ENCODE peak calls at places on chromosomes 7 and 10, in seven cellular contexts. One of them, this sample, is unnamed.

GRCh38 chr10:43809211-43809930 is 160.7 kb upstream of the ZNF32 start:
- DNase-seq in heart right ventricle: no peak
- DNase-seq in left lung: no peak
- DNase-seq in nephron progenitor cell: peak
- DNase-seq in fibroblast of pulmonary artery: peak
- DNase-seq in uterus: no peak
- DNase-seq in IMR-90: peak
- DNase-seq in this sample: no peak

GRCh38 chr7:55018361-55019328 is at the start of gene EGFR:
- DNase-seq in heart right ventricle: peak
- DNase-seq in left lung: peak
- DNase-seq in nephron progenitor cell: peak
- DNase-seq in fibroblast of pulmonary artery: peak
- DNase-seq in uterus: peak
- DNase-seq in IMR-90: peak
- DNase-seq in this sample: peak

GRCh38 chr7:8035647-8036518 is 67.3 kb downstream of the GLCCI1 start:
- DNase-seq in heart right ventricle: no peak
- DNase-seq in left lung: no peak
- DNase-seq in nephron progenitor cell: no peak
- DNase-seq in fibroblast of pulmonary artery: peak
- DNase-seq in uterus: no peak
- DNase-seq in IMR-90: peak
- DNase-seq in this sample: no peak

GRCh38 chr7:139183878-139184338 is 47.1 kb upstream of the UBN2 start:
- DNase-seq in heart right ventricle: no peak
- DNase-seq in left lung: no peak
- DNase-seq in nephron progenitor cell: no peak
- DNase-seq in fibroblast of pulmonary artery: no peak
- DNase-seq in uterus: no peak
- DNase-seq in IMR-90: no peak
- DNase-seq in this sample: no peak

GRCh38 chr7:131210618-131211017 is 117.1 kb upstream of the MKLN1 start:
- DNase-seq in heart right ventricle: no peak
- DNase-seq in left lung: no peak
- DNase-seq in nephron progenitor cell: no peak
- DNase-seq in fibroblast of pulmonary artery: no peak
- DNase-seq in uterus: no peak
- DNase-seq in IMR-90: no peak
- DNase-seq in this sample: no peak

GRCh38 chr7:16719699-16720098 is 33.9 kb upstream of the TSPAN13 start:
- DNase-seq in heart right ventricle: no peak
- DNase-seq in left lung: no peak
- DNase-seq in nephron progenitor cell: no peak
- DNase-seq in fibroblast of pulmonary artery: peak
- DNase-seq in uterus: no peak
- DNase-seq in IMR-90: peak
- DNase-seq in this sample: no peak

GRCh38 chr7:149209518-149210269 is 14.3 kb downstream of the ZNF282 start:
- DNase-seq in heart right ventricle: no peak
- DNase-seq in left lung: no peak
- DNase-seq in nephron progenitor cell: peak
- DNase-seq in fibroblast of pulmonary artery: peak
- DNase-seq in uterus: no peak
- DNase-seq in IMR-90: peak
- DNase-seq in this sample: peak

GRCh38 chr10:105075031-105075430 is 433.9 kb downstream of the SORCS3 start:
- DNase-seq in heart right ventricle: no peak
- DNase-seq in left lung: no peak
- DNase-seq in nephron progenitor cell: no peak
- DNase-seq in fibroblast of pulmonary artery: no peak
- DNase-seq in uterus: no peak
- DNase-seq in IMR-90: no peak
- DNase-seq in this sample: no peak

GRCh38 chr10:21260060-21260792 is 265.3 kb downstream of the SKIDA1 start:
- DNase-seq in heart right ventricle: no peak
- DNase-seq in left lung: no peak
- DNase-seq in nephron progenitor cell: no peak
- DNase-seq in fibroblast of pulmonary artery: peak
- DNase-seq in uterus: peak
- DNase-seq in IMR-90: no peak
- DNase-seq in this sample: no peak

GRCh38 chr10:4280481-4281206 is 495.6 kb upstream of the KLF6 start:
- DNase-seq in heart right ventricle: no peak
- DNase-seq in left lung: no peak
- DNase-seq in nephron progenitor cell: no peak
- DNase-seq in fibroblast of pulmonary artery: peak
- DNase-seq in uterus: no peak
- DNase-seq in IMR-90: peak
- DNase-seq in this sample: no peak

GRCh38 chr7:30240401-30240800 is 44.0 kb upstream of the ZNRF2 start:
- DNase-seq in heart right ventricle: no peak
- DNase-seq in left lung: no peak
- DNase-seq in nephron progenitor cell: no peak
- DNase-seq in fibroblast of pulmonary artery: no peak
- DNase-seq in uterus: no peak
- DNase-seq in IMR-90: no peak
- DNase-seq in this sample: no peak

GRCh38 chr7:12403287-12404181 is at the start of gene VWDE:
- DNase-seq in heart right ventricle: no peak
- DNase-seq in left lung: peak
- DNase-seq in nephron progenitor cell: peak
- DNase-seq in fibroblast of pulmonary artery: peak
- DNase-seq in uterus: no peak
- DNase-seq in IMR-90: no peak
- DNase-seq in this sample: no peak

GRCh38 chr7:55971045-55971444 is 6.7 kb downstream of the NIPSNAP2 start:
- DNase-seq in heart right ventricle: peak
- DNase-seq in left lung: no peak
- DNase-seq in nephron progenitor cell: no peak
- DNase-seq in fibroblast of pulmonary artery: no peak
- DNase-seq in uterus: no peak
- DNase-seq in IMR-90: no peak
- DNase-seq in this sample: no peak

GRCh38 chr10:22479419-22479818 is 134.1 kb downstream of the SPAG6 start:
- DNase-seq in heart right ventricle: no peak
- DNase-seq in left lung: no peak
- DNase-seq in nephron progenitor cell: no peak
- DNase-seq in fibroblast of pulmonary artery: no peak
- DNase-seq in uterus: no peak
- DNase-seq in IMR-90: no peak
- DNase-seq in this sample: no peak

GRCh38 chr10:30282226-30282625 is 66.9 kb downstream of the MTPAP start:
- DNase-seq in heart right ventricle: no peak
- DNase-seq in left lung: no peak
- DNase-seq in nephron progenitor cell: no peak
- DNase-seq in fibroblast of pulmonary artery: peak
- DNase-seq in uterus: no peak
- DNase-seq in IMR-90: no peak
- DNase-seq in this sample: no peak

GRCh38 chr7:21902240-21902639 is 43.5 kb downstream of the CDCA7L start:
- DNase-seq in heart right ventricle: no peak
- DNase-seq in left lung: no peak
- DNase-seq in nephron progenitor cell: no peak
- DNase-seq in fibroblast of pulmonary artery: peak
- DNase-seq in uterus: no peak
- DNase-seq in IMR-90: peak
- DNase-seq in this sample: no peak

GRCh38 chr7:28497026-28497425 is 84.7 kb downstream of the CREB5 start:
- DNase-seq in heart right ventricle: no peak
- DNase-seq in left lung: no peak
- DNase-seq in nephron progenitor cell: no peak
- DNase-seq in fibroblast of pulmonary artery: no peak
- DNase-seq in uterus: no peak
- DNase-seq in IMR-90: no peak
- DNase-seq in this sample: no peak

GRCh38 chr7:133275441-133276105 is 22.7 kb downstream of the EXOC4 start:
- DNase-seq in heart right ventricle: no peak
- DNase-seq in left lung: no peak
- DNase-seq in nephron progenitor cell: no peak
- DNase-seq in fibroblast of pulmonary artery: peak
- DNase-seq in uterus: no peak
- DNase-seq in IMR-90: no peak
- DNase-seq in this sample: no peak

GRCh38 chr7:129831424-129832058 is 121.2 kb downstream of the UBE2H start:
- DNase-seq in heart right ventricle: peak
- DNase-seq in left lung: no peak
- DNase-seq in nephron progenitor cell: no peak
- DNase-seq in fibroblast of pulmonary artery: peak
- DNase-seq in uterus: peak
- DNase-seq in IMR-90: peak
- DNase-seq in this sample: no peak

GRCh38 chr10:118698421-118698820 is 56.3 kb downstream of the CACUL1 start:
- DNase-seq in heart right ventricle: no peak
- DNase-seq in left lung: no peak
- DNase-seq in nephron progenitor cell: no peak
- DNase-seq in fibroblast of pulmonary artery: peak
- DNase-seq in uterus: no peak
- DNase-seq in IMR-90: peak
- DNase-seq in this sample: no peak

GRCh38 chr7:75866497-75867389 is 12.1 kb upstream of the RHBDD2 start:
- DNase-seq in heart right ventricle: peak
- DNase-seq in left lung: no peak
- DNase-seq in nephron progenitor cell: peak
- DNase-seq in fibroblast of pulmonary artery: peak
- DNase-seq in uterus: peak
- DNase-seq in IMR-90: peak
- DNase-seq in this sample: peak

GRCh38 chr7:30612658-30613265 is 18.1 kb downstream of the GARS1 start:
- DNase-seq in heart right ventricle: no peak
- DNase-seq in left lung: no peak
- DNase-seq in nephron progenitor cell: no peak
- DNase-seq in fibroblast of pulmonary artery: peak
- DNase-seq in uterus: no peak
- DNase-seq in IMR-90: peak
- DNase-seq in this sample: no peak

GRCh38 chr10:17068953-17069352 is 60.7 kb downstream of the CUBN start:
- DNase-seq in heart right ventricle: no peak
- DNase-seq in left lung: no peak
- DNase-seq in nephron progenitor cell: no peak
- DNase-seq in fibroblast of pulmonary artery: no peak
- DNase-seq in uterus: no peak
- DNase-seq in IMR-90: no peak
- DNase-seq in this sample: no peak

GRCh38 chr7:111639894-111640293 is 77.6 kb upstream of the IMMP2L start:
- DNase-seq in heart right ventricle: no peak
- DNase-seq in left lung: no peak
- DNase-seq in nephron progenitor cell: no peak
- DNase-seq in fibroblast of pulmonary artery: peak
- DNase-seq in uterus: no peak
- DNase-seq in IMR-90: peak
- DNase-seq in this sample: no peak

GRCh38 chr10:42969147-42969546 is 107.7 kb upstream of the RET start:
- DNase-seq in heart right ventricle: no peak
- DNase-seq in left lung: no peak
- DNase-seq in nephron progenitor cell: no peak
- DNase-seq in fibroblast of pulmonary artery: no peak
- DNase-seq in uterus: no peak
- DNase-seq in IMR-90: no peak
- DNase-seq in this sample: no peak

GRCh38 chr10:82643601-82644000 is 768.6 kb downstream of the NRG3 start:
- DNase-seq in heart right ventricle: no peak
- DNase-seq in left lung: no peak
- DNase-seq in nephron progenitor cell: no peak
- DNase-seq in fibroblast of pulmonary artery: peak
- DNase-seq in uterus: no peak
- DNase-seq in IMR-90: no peak
- DNase-seq in this sample: no peak

DNA sequence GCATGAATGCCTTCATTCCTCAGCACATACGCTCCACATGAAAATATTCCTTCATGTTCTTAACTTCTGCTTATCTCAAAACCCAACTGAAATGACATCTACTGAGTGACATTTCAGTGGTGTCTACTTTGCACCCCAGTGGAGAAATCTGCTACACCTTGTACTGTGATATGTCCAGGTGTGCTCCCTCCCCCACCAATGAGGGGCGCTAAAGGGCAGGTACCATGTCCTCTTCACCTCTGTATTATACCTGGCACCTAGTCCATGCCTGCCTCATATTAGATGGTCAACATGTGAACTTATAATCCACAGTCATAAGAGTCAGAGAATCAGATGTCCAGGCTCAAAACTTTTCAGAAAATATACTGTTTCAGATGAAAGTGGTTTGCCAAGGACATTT is 2.1 kb downstream of the PAXIP1 start:
- DNase-seq in heart right ventricle: no peak
- DNase-seq in left lung: no peak
- DNase-seq in nephron progenitor cell: no peak
- DNase-seq in fibroblast of pulmonary artery: no peak
- DNase-seq in uterus: no peak
- DNase-seq in IMR-90: no peak
- DNase-seq in this sample: no peak
- TF ChIP-seq CTCF in heart right ventricle: no peak
- TF ChIP-seq CTCF in left lung: no peak
- TF ChIP-seq CTCF in nephron progenitor cell: no peak
- TF ChIP-seq CTCF in fibroblast of pulmonary artery: no peak
- TF ChIP-seq CTCF in uterus: no peak
- TF ChIP-seq CTCF in IMR-90: no peak
- TF ChIP-seq CTCF in this sample: no peak

GRCh38 chr7:35617076-35617475 is 77.9 kb downstream of the HERPUD2 start:
- DNase-seq in heart right ventricle: no peak
- DNase-seq in left lung: no peak
- DNase-seq in nephron progenitor cell: no peak
- DNase-seq in fibroblast of pulmonary artery: peak
- DNase-seq in uterus: no peak
- DNase-seq in IMR-90: peak
- DNase-seq in this sample: no peak
- TF ChIP-seq CTCF in heart right ventricle: no peak
- TF ChIP-seq CTCF in left lung: no peak
- TF ChIP-seq CTCF in nephron progenitor cell: no peak
- TF ChIP-seq CTCF in fibroblast of pulmonary artery: no peak
- TF ChIP-seq CTCF in uterus: no peak
- TF ChIP-seq CTCF in IMR-90: no peak
- TF ChIP-seq CTCF in this sample: no peak

GRCh38 chr10:95693668-95694534 is at the start of gene TCTN3:
- DNase-seq in heart right ventricle: peak
- DNase-seq in left lung: peak
- DNase-seq in nephron progenitor cell: peak
- DNase-seq in fibroblast of pulmonary artery: peak
- DNase-seq in uterus: peak
- DNase-seq in IMR-90: peak
- DNase-seq in this sample: peak

GRCh38 chr10:95693331-95693667 is 428 bp downstream of the TCTN3 start:
- DNase-seq in heart right ventricle: no peak
- DNase-seq in left lung: no peak
- DNase-seq in nephron progenitor cell: no peak
- DNase-seq in fibroblast of pulmonary artery: no peak
- DNase-seq in uterus: no peak
- DNase-seq in IMR-90: peak
- DNase-seq in this sample: no peak

GRCh38 chr10:95683966-95684365 is 9.8 kb downstream of the TCTN3 start:
- DNase-seq in heart right ventricle: no peak
- DNase-seq in left lung: no peak
- DNase-seq in nephron progenitor cell: no peak
- DNase-seq in fibroblast of pulmonary artery: no peak
- DNase-seq in uterus: no peak
- DNase-seq in IMR-90: no peak
- DNase-seq in this sample: no peak

GRCh38 chr10:95688648-95689047 is 5.1 kb downstream of the TCTN3 start:
- DNase-seq in heart right ventricle: no peak
- DNase-seq in left lung: no peak
- DNase-seq in nephron progenitor cell: no peak
- DNase-seq in fibroblast of pulmonary artery: no peak
- DNase-seq in uterus: no peak
- DNase-seq in IMR-90: no peak
- DNase-seq in this sample: no peak
- TF ChIP-seq CTCF in heart right ventricle: no peak
- TF ChIP-seq CTCF in left lung: no peak
- TF ChIP-seq CTCF in nephron progenitor cell: no peak
- TF ChIP-seq CTCF in fibroblast of pulmonary artery: no peak
- TF ChIP-seq CTCF in uterus: no peak
- TF ChIP-seq CTCF in IMR-90: no peak
- TF ChIP-seq CTCF in this sample: no peak

GRCh38 chr10:75651452-75651851 is 220.0 kb downstream of the LRMDA start:
- DNase-seq in heart right ventricle: no peak
- DNase-seq in left lung: no peak
- DNase-seq in nephron progenitor cell: no peak
- DNase-seq in fibroblast of pulmonary artery: no peak
- DNase-seq in uterus: no peak
- DNase-seq in IMR-90: no peak
- DNase-seq in this sample: no peak
- TF ChIP-seq CTCF in heart right ventricle: no peak
- TF ChIP-seq CTCF in left lung: no peak
- TF ChIP-seq CTCF in nephron progenitor cell: peak
- TF ChIP-seq CTCF in fibroblast of pulmonary artery: no peak
- TF ChIP-seq CTCF in uterus: no peak
- TF ChIP-seq CTCF in IMR-90: no peak
- TF ChIP-seq CTCF in this sample: no peak